ENCODE peak calls at places on chromosomes 5 and 9, in nine cellular contexts. W is SHP77 treated with DMSO at 0.1 percent for 48 hours; C is ELR; S is activated gamma-delta T cell treated with anti-CD3 and anti-CD28 coated beads, Interleukin-2, amount 50 U/mL, for 16 hours; T is HTR-8/SVneo; M is stimulated activated CD4-positive, alpha-beta T cell treated with anti-CD3 and anti-CD28 coated beads, Interleukin-1b, Interleukin-23, amount 100 ng/mL, for 24 hours; Y is glutamatergic neuron; J is stromal cell of bone marrow; I is germinal center. U is an unnamed sample.

GRCh38 chr5:150152636-150153462 is 2.8 kb downstream of the PDGFRB start:
- DNase-seq in W (no peak), C (no peak), S (no peak), T (no peak), M (no peak), Y (no peak), J (no peak), I (no peak), U (peak)

GRCh38 chr9:20623021-20623747 is 885 bp upstream of the MLLT3 start:
- DNase-seq in W (no peak), C (peak), S (peak), T (no peak), M (peak), Y (peak), J (no peak), I (peak), U (peak)

GRCh38 chr5:66440202-66440680 is 156.0 kb upstream of the MAST4 start:
- DNase-seq in W (no peak), C (peak), S (no peak), T (no peak), M (no peak), Y (no peak), J (peak), I (no peak), U (peak)

GRCh38 chr9:91208837-91209236 is 152.9 kb downstream of the AUH start:
- DNase-seq in W (no peak), C (no peak), S (no peak), T (no peak), M (no peak), Y (no peak), J (no peak), I (no peak), U (no peak)

GRCh38 chr5:154701181-154701580 is 54.0 kb upstream of the LARP1 start:
- DNase-seq in W (no peak), C (no peak), S (no peak), T (no peak), M (no peak), Y (no peak), J (no peak), I (no peak), U (no peak)

GRCh38 chr9:99601506-99601905 is 220.2 kb upstream of the NR4A3 start:
- DNase-seq in W (no peak), C (no peak), S (no peak), T (no peak), M (no peak), Y (no peak), J (no peak), I (no peak), U (no peak)

GRCh38 chr9:98185021-98185567 is 7.3 kb downstream of the CORO2A start:
- DNase-seq in W (no peak), C (peak), S (no peak), T (no peak), M (no peak), Y (no peak), J (no peak), I (no peak), U (no peak)

GRCh38 chr5:74326571-74327338 is 313.8 kb downstream of the ENC1 start:
- DNase-seq in W (no peak), C (peak), S (peak), T (peak), M (peak), Y (no peak), J (peak), I (no peak), U (peak)

GRCh38 chr5:179732918-179733763 is 519 bp downstream of the MAML1 start:
- DNase-seq in W (no peak), C (peak), S (peak), T (peak), M (peak), Y (peak), J (no peak), I (peak), U (peak)

GRCh38 chr5:135140805-135141204 is 106.8 kb upstream of the PITX1 start:
- DNase-seq in W (peak), C (peak), S (no peak), T (peak), M (no peak), Y (no peak), J (peak), I (no peak), U (peak)

GRCh38 chr5:180424094-180424493 is 70.1 kb upstream of the CNOT6 start:
- DNase-seq in W (no peak), C (peak), S (no peak), T (no peak), M (no peak), Y (no peak), J (no peak), I (no peak), U (peak)

GRCh38 chr5:1331861-1332405 is 13.0 kb downstream of the CLPTM1L start:
- DNase-seq in W (no peak), C (no peak), S (no peak), T (no peak), M (no peak), Y (no peak), J (no peak), I (no peak), U (no peak)

GRCh38 chr5:159819671-159820411 is 96.4 kb upstream of the ADRA1B start:
- DNase-seq in W (no peak), C (peak), S (no peak), T (no peak), M (no peak), Y (no peak), J (peak), I (no peak), U (peak)

GRCh38 chr5:74647096-74647495 is 6.6 kb upstream of the ENC1 start:
- DNase-seq in W (peak), C (no peak), S (no peak), T (no peak), M (no peak), Y (no peak), J (no peak), I (no peak), U (no peak)

GRCh38 chr5:45796959-45797553 is 100.9 kb upstream of the HCN1 start:
- DNase-seq in W (no peak), C (peak), S (no peak), T (no peak), M (no peak), Y (no peak), J (no peak), I (no peak), U (no peak)

GRCh38 chr5:140298183-140298601 is 4.7 kb downstream of the PFDN1 start:
- DNase-seq in W (no peak), C (peak), S (no peak), T (no peak), M (no peak), Y (no peak), J (no peak), I (no peak), U (peak)

GRCh38 chr5:102589661-102590060 is 90.9 kb upstream of the SLCO6A1 start:
- DNase-seq in W (no peak), C (peak), S (no peak), T (no peak), M (no peak), Y (no peak), J (no peak), I (no peak), U (peak)

GRCh38 chr5:119368238-119368630 is 12.4 kb downstream of the TNFAIP8 start:
- DNase-seq in W (no peak), C (no peak), S (peak), T (no peak), M (no peak), Y (no peak), J (no peak), I (no peak), U (no peak)

GRCh38 chr5:10355071-10355889 is 1.8 kb downstream of the MARCHF6 start:
- DNase-seq in W (peak), C (peak), S (no peak), T (no peak), M (no peak), Y (no peak), J (no peak), I (peak), U (peak)

GRCh38 chr5:171201285-171201684 is 107.8 kb upstream of the TLX3 start:
- DNase-seq in W (no peak), C (no peak), S (no peak), T (no peak), M (no peak), Y (peak), J (no peak), I (no peak), U (no peak)

GRCh38 chr5:100647461-100648230 is 112.5 kb downstream of the FAM174A start:
- DNase-seq in W (peak), C (peak), S (no peak), T (no peak), M (no peak), Y (no peak), J (no peak), I (no peak), U (peak)

GRCh38 chr9:106969696-106970095 is 106.7 kb downstream of the ZNF462 start:
- DNase-seq in W (no peak), C (no peak), S (no peak), T (no peak), M (no peak), Y (no peak), J (no peak), I (no peak), U (no peak)

GRCh38 chr9:138050472-138051330 is 173.1 kb downstream of the CACNA1B start:
- DNase-seq in W (no peak), C (no peak), S (no peak), T (no peak), M (no peak), Y (no peak), J (no peak), I (no peak), U (no peak)

GRCh38 chr5:139859013-139859412 is 63.4 kb downstream of the PSD2 start:
- DNase-seq in W (no peak), C (no peak), S (no peak), T (no peak), M (no peak), Y (no peak), J (no peak), I (no peak), U (no peak)

GRCh38 chr5:98705841-98706240 is 67.6 kb upstream of the RGMB start:
- DNase-seq in W (no peak), C (peak), S (no peak), T (no peak), M (no peak), Y (no peak), J (peak), I (no peak), U (peak)

GRCh38 chr9:69202556-69202955 is 28.5 kb downstream of the TJP2 start:
- DNase-seq in W (no peak), C (no peak), S (no peak), T (no peak), M (no peak), Y (no peak), J (no peak), I (no peak), U (no peak)

GRCh38 chr9:134185536-134186011 is 21.2 kb upstream of the RNU6ATAC start:
- DNase-seq in W (no peak), C (peak), S (no peak), T (no peak), M (no peak), Y (peak), J (no peak), I (no peak), U (no peak)

GRCh38 chr5:179128976-179129375 is 68.8 kb downstream of the ZNF354C start:
- DNase-seq in W (no peak), C (no peak), S (no peak), T (no peak), M (no peak), Y (no peak), J (no peak), I (no peak), U (no peak)

GRCh38 chr9:38622083-38622674 is 1.8 kb upstream of the ANKRD18A start:
- DNase-seq in W (no peak), C (no peak), S (no peak), T (no peak), M (no peak), Y (peak), J (no peak), I (no peak), U (peak)

GRCh38 chr5:173055983-173056782 is at the start of gene CREBRF:
- DNase-seq in W (peak), C (peak), S (peak), T (peak), M (peak), Y (peak), J (peak), I (peak), U (peak)

GRCh38 chr5:14861123-14861757 is 10.3 kb downstream of the ANKH start:
- DNase-seq in W (no peak), C (no peak), S (no peak), T (no peak), M (no peak), Y (no peak), J (no peak), I (no peak), U (no peak)

GRCh38 chr9:3962467-3962866 is 337.4 kb downstream of the GLIS3 start:
- DNase-seq in W (peak), C (peak), S (no peak), T (no peak), M (no peak), Y (no peak), J (no peak), I (no peak), U (peak)

GRCh38 chr9:88237454-88238280 is 99.4 kb upstream of the SPATA31C2 start:
- DNase-seq in W (no peak), C (no peak), S (no peak), T (no peak), M (no peak), Y (no peak), J (no peak), I (no peak), U (no peak)

GRCh38 chr5:107979900-107980299 is 309.2 kb upstream of the EFNA5 start:
- DNase-seq in W (no peak), C (no peak), S (no peak), T (no peak), M (no peak), Y (no peak), J (no peak), I (no peak), U (no peak)

GRCh38 chr9:15711531-15712295 is 158.9 kb downstream of the CCDC171 start:
- DNase-seq in W (no peak), C (no peak), S (no peak), T (no peak), M (no peak), Y (no peak), J (no peak), I (no peak), U (peak)

GRCh38 chr9:14497476-14497875 is 183.5 kb upstream of the NFIB start:
- DNase-seq in W (no peak), C (no peak), S (no peak), T (no peak), M (no peak), Y (no peak), J (peak), I (no peak), U (peak)

GRCh38 chr5:77937015-77937908 is 161.1 kb upstream of the TBCA start:
- DNase-seq in W (no peak), C (no peak), S (no peak), T (no peak), M (no peak), Y (no peak), J (no peak), I (no peak), U (no peak)

GRCh38 chr5:9104576-9105339 is 441.1 kb downstream of the SEMA5A start:
- DNase-seq in W (no peak), C (peak), S (no peak), T (no peak), M (no peak), Y (no peak), J (no peak), I (no peak), U (no peak)

GRCh38 chr5:73254634-73255033 is 81.6 kb downstream of the TMEM174 start:
- DNase-seq in W (no peak), C (no peak), S (no peak), T (no peak), M (no peak), Y (no peak), J (no peak), I (no peak), U (peak)

U was measured in GM23248.